ENCODE peak calls at places on chromosomes 11 and 22, in four cellular contexts. J is Calu3, W is colonic mucosa, C is pancreas. N is an unnamed sample.

GRCh38 chr11:63666874-63667273 is 4.3 kb downstream of the ATL3 start:
- DNase-seq in W (no peak), J (no peak), C (no peak), N (no peak)

GRCh38 chr11:109298865-109299264 is 123.1 kb upstream of the C11orf87 start:
- DNase-seq in C (no peak), W (no peak), J (no peak), N (no peak)

GRCh38 chr22:28009272-28009827 is 90.3 kb upstream of the PITPNB start:
- DNase-seq in W (peak), J (peak), C (peak), N (peak)

GRCh38 chr11:99920956-99921355 is 766.1 kb upstream of the ARHGAP42 start:
- DNase-seq in J (no peak), W (no peak), C (no peak), N (no peak)

GRCh38 chr11:94184861-94185260 is 56.2 kb downstream of the PANX1 start:
- DNase-seq in W (no peak), J (no peak), C (no peak), N (no peak)

GRCh38 chr11:87281496-87281895 is 243.8 kb downstream of the TMEM135 start:
- DNase-seq in C (no peak), J (no peak), W (no peak), N (peak)

GRCh38 chr22:43014062-43014875 is 680 bp downstream of the PACSIN2 start:
- DNase-seq in C (peak), J (peak), W (peak), N (peak)

GRCh38 chr11:66934971-66935779 is 23.0 kb downstream of the PC start:
- DNase-seq in J (no peak), C (no peak), W (no peak), N (no peak)

GRCh38 chr11:69642913-69643632 is 2.1 kb downstream of the CCND1 start:
- DNase-seq in C (peak), W (peak), J (peak), N (peak)

GRCh38 chr11:47672283-47672730 is 29.9 kb upstream of the MTCH2 start:
- DNase-seq in W (no peak), C (no peak), J (no peak), N (no peak)

GRCh38 chr11:120717623-120718022 is 206.1 kb downstream of the GRIK4 start:
- DNase-seq in C (no peak), W (no peak), J (no peak), N (no peak)

GRCh38 chr22:40654522-40655167 is 18.1 kb upstream of the MRTFA start:
- DNase-seq in W (no peak), J (peak), C (no peak), N (no peak)

GRCh38 chr22:49921508-49922278 is 3.3 kb downstream of the CRELD2 start:
- DNase-seq in J (no peak), W (no peak), C (no peak), N (no peak)

GRCh38 chr22:37267128-37267587 is 15.2 kb upstream of the CYTH4 start:
- DNase-seq in W (peak), C (peak), J (peak), N (no peak)

GRCh38 chr11:6606471-6607189 is 3.1 kb downstream of the ILK start:
- DNase-seq in C (peak), W (peak), J (peak), N (peak)

GRCh38 chr11:5441414-5441813 is at the start of gene OR51I1:
- DNase-seq in C (no peak), W (no peak), J (no peak), N (no peak)

GRCh38 chr11:107473797-107474196 is 16.2 kb upstream of the CWF19L2 start:
- DNase-seq in C (no peak), J (no peak), W (no peak), N (no peak)

GRCh38 chr22:32880906-32881596 is 79.5 kb downstream of the TIMP3 start:
- DNase-seq in C (no peak), W (peak), J (peak), N (no peak)

GRCh38 chr11:20035701-20036601 is 124.3 kb downstream of the DBX1 start:
- DNase-seq in J (no peak), W (no peak), C (no peak), N (peak)

GRCh38 chr11:70073881-70074371 is 4.2 kb upstream of the ANO1 start:
- DNase-seq in J (no peak), W (no peak), C (no peak), N (no peak)

GRCh38 chr11:134656861-134657540 is 245.0 kb upstream of the B3GAT1 start:
- DNase-seq in J (no peak), W (peak), C (no peak), N (no peak)

GRCh38 chr11:70156291-70157037 is 46.6 kb upstream of the FADD start:
- DNase-seq in C (no peak), J (no peak), W (no peak), N (no peak)

GRCh38 chr11:118744001-118744400 is 47.0 kb downstream of the DDX6 start:
- DNase-seq in C (no peak), W (no peak), J (no peak), N (no peak)

GRCh38 chr22:27581688-27582087 is 219.9 kb downstream of the MN1 start:
- DNase-seq in W (peak), J (no peak), C (no peak), N (no peak)

GRCh38 chr11:128463975-128464374 is 123.4 kb downstream of the ETS1 start:
- DNase-seq in C (no peak), J (no peak), W (no peak), N (no peak)

GRCh38 chr11:64358536-64358906 is 441 bp upstream of the RPS6KA4 start:
- DNase-seq in C (no peak), W (no peak), J (no peak), N (no peak)

GRCh38 chr11:3855808-3856491 is 486 bp downstream of the STIM1 start:
- DNase-seq in C (no peak), J (peak), W (peak), N (no peak)

GRCh38 chr11:127252321-127252720 is 251.8 kb upstream of the KIRREL3 start:
- DNase-seq in C (no peak), W (no peak), J (no peak), N (no peak)

N was measured in HepG2.